ENCODE peak calls at places on chromosome 13, in seven cellular contexts. A is nephron progenitor cell; M is heart left ventricle; W is CD4-positive, alpha-beta T cell; U is neural progenitor cell; D is endothelial cell; F is EL. I is an unnamed sample.

GRCh38 chr13:76641056-76641455 is 245.1 kb downstream of the KCTD12 start:
- DNase-seq in M (no peak), W (no peak), D (no peak), A (no peak), F (no peak), U (no peak), I (no peak)

GRCh38 chr13:99700468-99700867 is 199.2 kb downstream of the TM9SF2 start:
- DNase-seq in F (no peak), W (no peak), U (no peak), D (no peak), M (no peak), A (no peak), I (no peak)

GRCh38 chr13:40271931-40272775 is 394.3 kb downstream of the FOXO1 start:
- DNase-seq in W (no peak), D (no peak), F (peak), A (no peak), U (no peak), M (peak), I (no peak)

GRCh38 chr13:47908200-47908902 is 92.7 kb downstream of the SUCLA2 start:
- DNase-seq in U (no peak), A (no peak), D (no peak), W (no peak), F (peak), M (no peak), I (no peak)

GRCh38 chr13:32086791-32087441 is 55.3 kb downstream of the FRY start:
- DNase-seq in M (no peak), D (no peak), W (no peak), A (no peak), U (no peak), F (no peak), I (no peak)

GRCh38 chr13:79525458-79525857 is 44.5 kb downstream of the NDFIP2 start:
- DNase-seq in D (no peak), F (peak), M (no peak), U (no peak), W (no peak), A (no peak), I (no peak)

GRCh38 chr13:51584731-51585191 is 499 bp downstream of the WDFY2 start:
- DNase-seq in M (peak), D (peak), A (peak), U (peak), F (peak), W (peak), I (peak)

GRCh38 chr13:24648983-24649684 is 31.1 kb upstream of the ATP12A start:
- DNase-seq in D (no peak), U (no peak), M (no peak), F (no peak), W (no peak), A (no peak), I (no peak)

GRCh38 chr13:29137016-29137415 is 316.9 kb downstream of the MTUS2 start:
- DNase-seq in U (no peak), A (no peak), W (no peak), D (no peak), F (no peak), M (no peak), I (no peak)

GRCh38 chr13:63124863-63125262 is 1709.2 kb upstream of the PCDH20 start:
- DNase-seq in F (peak), A (no peak), U (no peak), D (no peak), M (no peak), W (no peak), I (no peak)

GRCh38 chr13:99686157-99686572 is 184.9 kb downstream of the TM9SF2 start:
- DNase-seq in U (peak), M (peak), A (no peak), W (no peak), F (peak), D (peak), I (no peak)

GRCh38 chr13:26498524-26499208 is 58.8 kb upstream of the WASF3 start:
- DNase-seq in M (no peak), W (no peak), U (no peak), A (no peak), F (peak), D (no peak), I (no peak)

GRCh38 chr13:112131081-112131739 is 64.3 kb downstream of the SOX1 start:
- DNase-seq in W (no peak), F (no peak), M (no peak), D (no peak), A (no peak), U (no peak), I (no peak)

GRCh38 chr13:28425796-28426195 is 69.1 kb downstream of the FLT1 start:
- DNase-seq in D (no peak), M (no peak), F (no peak), U (no peak), A (no peak), W (no peak), I (no peak)

GRCh38 chr13:41231025-41231677 is 32.2 kb downstream of the MTRF1 start:
- DNase-seq in F (no peak), W (no peak), U (no peak), A (no peak), M (no peak), D (no peak), I (no peak)

GRCh38 chr13:20714563-20715339 is 11.3 kb downstream of the IL17D start:
- DNase-seq in D (no peak), M (peak), U (no peak), A (no peak), F (peak), W (no peak), I (no peak)

GRCh38 chr13:28329395-28330158 is 165.4 kb downstream of the FLT1 start:
- DNase-seq in M (peak), U (peak), A (no peak), W (no peak), F (peak), D (peak), I (no peak)

GRCh38 chr13:38350114-38350617 is 515 bp downstream of the UFM1 start:
- DNase-seq in U (peak), F (peak), A (peak), W (peak), M (peak), D (peak), I (peak)

GRCh38 chr13:40060318-40061007 is 405.0 kb downstream of the COG6 start:
- DNase-seq in A (no peak), M (peak), W (no peak), D (no peak), U (no peak), F (peak), I (no peak)

I was measured in CD8-positive, alpha-beta T cell.